ENCODE peak calls at places on chromosomes 16 and 17, in eight cellular contexts. One of them, this sample, is unnamed.

GRCh38 chr16:4696905-4697866 is 3.8 kb downstream of the NUDT16L1 start:
- DNase-seq in stimulated activated CD8-positive, alpha-beta memory T cell treated with anti-CD3 and anti-CD28 coated beads, Interleukin-4, amount 100 ng/mL, for 24 hours: no peak
- DNase-seq in stimulated activated naive CD4-positive, alpha-beta T cell: no peak
- DNase-seq in astrocyte of the cerebellum: no peak
- DNase-seq in amniotic stem cell: no peak
- DNase-seq in nucleus accumbens: no peak
- DNase-seq in non-pigmented ciliary epithelial cell: no peak
- DNase-seq in stimulated activated CD4-positive, alpha-beta T cell treated with anti-CD3 and anti-CD28 coated beads, TNF-alpha, amount 100 ng/mL, for 1 hour: no peak
- DNase-seq in this sample: no peak

GRCh38 chr17:17063546-17064122 is 21.4 kb downstream of the MPRIP start:
- DNase-seq in stimulated activated CD8-positive, alpha-beta memory T cell treated with anti-CD3 and anti-CD28 coated beads, Interleukin-4, amount 100 ng/mL, for 24 hours: no peak
- DNase-seq in stimulated activated naive CD4-positive, alpha-beta T cell: no peak
- DNase-seq in astrocyte of the cerebellum: no peak
- DNase-seq in amniotic stem cell: no peak
- DNase-seq in nucleus accumbens: peak; percentile 90
- DNase-seq in non-pigmented ciliary epithelial cell: no peak
- DNase-seq in stimulated activated CD4-positive, alpha-beta T cell treated with anti-CD3 and anti-CD28 coated beads, TNF-alpha, amount 100 ng/mL, for 1 hour: no peak
- DNase-seq in this sample: no peak

GRCh38 chr16:12536412-12536746 is 267.3 kb downstream of the CPPED1 start:
- DNase-seq in stimulated activated CD8-positive, alpha-beta memory T cell treated with anti-CD3 and anti-CD28 coated beads, Interleukin-4, amount 100 ng/mL, for 24 hours: no peak
- DNase-seq in stimulated activated naive CD4-positive, alpha-beta T cell: no peak
- DNase-seq in astrocyte of the cerebellum: no peak
- DNase-seq in amniotic stem cell: no peak
- DNase-seq in nucleus accumbens: no peak
- DNase-seq in non-pigmented ciliary epithelial cell: no peak
- DNase-seq in stimulated activated CD4-positive, alpha-beta T cell treated with anti-CD3 and anti-CD28 coated beads, TNF-alpha, amount 100 ng/mL, for 1 hour: no peak
- DNase-seq in this sample: no peak

GRCh38 chr16:88010343-88010970 is 59.2 kb downstream of the BANP start:
- DNase-seq in stimulated activated CD8-positive, alpha-beta memory T cell treated with anti-CD3 and anti-CD28 coated beads, Interleukin-4, amount 100 ng/mL, for 24 hours: no peak
- DNase-seq in stimulated activated naive CD4-positive, alpha-beta T cell: no peak
- DNase-seq in astrocyte of the cerebellum: no peak
- DNase-seq in amniotic stem cell: no peak
- DNase-seq in nucleus accumbens: no peak
- DNase-seq in non-pigmented ciliary epithelial cell: no peak
- DNase-seq in stimulated activated CD4-positive, alpha-beta T cell treated with anti-CD3 and anti-CD28 coated beads, TNF-alpha, amount 100 ng/mL, for 1 hour: no peak
- DNase-seq in this sample: no peak

GRCh38 chr17:7250655-7251329 is 742 bp downstream of the CTDNEP1 start:
- DNase-seq in stimulated activated CD8-positive, alpha-beta memory T cell treated with anti-CD3 and anti-CD28 coated beads, Interleukin-4, amount 100 ng/mL, for 24 hours: no peak
- DNase-seq in stimulated activated naive CD4-positive, alpha-beta T cell: no peak
- DNase-seq in astrocyte of the cerebellum: no peak
- DNase-seq in amniotic stem cell: no peak
- DNase-seq in nucleus accumbens: peak; percentile 20
- DNase-seq in non-pigmented ciliary epithelial cell: no peak
- DNase-seq in stimulated activated CD4-positive, alpha-beta T cell treated with anti-CD3 and anti-CD28 coated beads, TNF-alpha, amount 100 ng/mL, for 1 hour: no peak
- DNase-seq in this sample: peak; percentile 44

GRCh38 chr16:760498-761343 is at the start of gene MSLN:
- DNase-seq in stimulated activated CD8-positive, alpha-beta memory T cell treated with anti-CD3 and anti-CD28 coated beads, Interleukin-4, amount 100 ng/mL, for 24 hours: no peak
- DNase-seq in stimulated activated naive CD4-positive, alpha-beta T cell: no peak
- DNase-seq in astrocyte of the cerebellum: no peak
- DNase-seq in amniotic stem cell: no peak
- DNase-seq in nucleus accumbens: no peak
- DNase-seq in non-pigmented ciliary epithelial cell: no peak
- DNase-seq in stimulated activated CD4-positive, alpha-beta T cell treated with anti-CD3 and anti-CD28 coated beads, TNF-alpha, amount 100 ng/mL, for 1 hour: no peak
- DNase-seq in this sample: no peak

GRCh38 chr17:83178533-83179201 is 99.3 kb downstream of the METRNL start:
- DNase-seq in stimulated activated CD8-positive, alpha-beta memory T cell treated with anti-CD3 and anti-CD28 coated beads, Interleukin-4, amount 100 ng/mL, for 24 hours: no peak
- DNase-seq in stimulated activated naive CD4-positive, alpha-beta T cell: no peak
- DNase-seq in astrocyte of the cerebellum: no peak
- DNase-seq in amniotic stem cell: no peak
- DNase-seq in nucleus accumbens: no peak
- DNase-seq in non-pigmented ciliary epithelial cell: no peak
- DNase-seq in stimulated activated CD4-positive, alpha-beta T cell treated with anti-CD3 and anti-CD28 coated beads, TNF-alpha, amount 100 ng/mL, for 1 hour: no peak
- DNase-seq in this sample: no peak

GRCh38 chr16:54431041-54431996 is 144.7 kb upstream of the IRX3 start:
- DNase-seq in stimulated activated CD8-positive, alpha-beta memory T cell treated with anti-CD3 and anti-CD28 coated beads, Interleukin-4, amount 100 ng/mL, for 24 hours: no peak
- DNase-seq in stimulated activated naive CD4-positive, alpha-beta T cell: no peak
- DNase-seq in astrocyte of the cerebellum: no peak
- DNase-seq in amniotic stem cell: peak; percentile 23
- DNase-seq in nucleus accumbens: no peak
- DNase-seq in non-pigmented ciliary epithelial cell: peak; percentile 22
- DNase-seq in stimulated activated CD4-positive, alpha-beta T cell treated with anti-CD3 and anti-CD28 coated beads, TNF-alpha, amount 100 ng/mL, for 1 hour: no peak
- DNase-seq in this sample: peak; percentile 20

GRCh38 chr16:81987706-81988105 is 23.6 kb downstream of the SDR42E1 start:
- DNase-seq in stimulated activated CD8-positive, alpha-beta memory T cell treated with anti-CD3 and anti-CD28 coated beads, Interleukin-4, amount 100 ng/mL, for 24 hours: no peak
- DNase-seq in stimulated activated naive CD4-positive, alpha-beta T cell: no peak
- DNase-seq in astrocyte of the cerebellum: no peak
- DNase-seq in amniotic stem cell: no peak
- DNase-seq in nucleus accumbens: no peak
- DNase-seq in non-pigmented ciliary epithelial cell: no peak
- DNase-seq in stimulated activated CD4-positive, alpha-beta T cell treated with anti-CD3 and anti-CD28 coated beads, TNF-alpha, amount 100 ng/mL, for 1 hour: no peak
- DNase-seq in this sample: no peak

GRCh38 chr16:12601290-12601900 is 202.3 kb downstream of the CPPED1 start:
- DNase-seq in stimulated activated CD8-positive, alpha-beta memory T cell treated with anti-CD3 and anti-CD28 coated beads, Interleukin-4, amount 100 ng/mL, for 24 hours: no peak
- DNase-seq in stimulated activated naive CD4-positive, alpha-beta T cell: no peak
- DNase-seq in astrocyte of the cerebellum: no peak
- DNase-seq in amniotic stem cell: no peak
- DNase-seq in nucleus accumbens: no peak
- DNase-seq in non-pigmented ciliary epithelial cell: no peak
- DNase-seq in stimulated activated CD4-positive, alpha-beta T cell treated with anti-CD3 and anti-CD28 coated beads, TNF-alpha, amount 100 ng/mL, for 1 hour: no peak
- DNase-seq in this sample: no peak

GRCh38 chr17:77318491-77319210 is 177.9 kb downstream of the SEC14L1 start:
- DNase-seq in stimulated activated CD8-positive, alpha-beta memory T cell treated with anti-CD3 and anti-CD28 coated beads, Interleukin-4, amount 100 ng/mL, for 24 hours: no peak
- DNase-seq in stimulated activated naive CD4-positive, alpha-beta T cell: no peak
- DNase-seq in astrocyte of the cerebellum: no peak
- DNase-seq in amniotic stem cell: no peak
- DNase-seq in nucleus accumbens: no peak
- DNase-seq in non-pigmented ciliary epithelial cell: no peak
- DNase-seq in stimulated activated CD4-positive, alpha-beta T cell treated with anti-CD3 and anti-CD28 coated beads, TNF-alpha, amount 100 ng/mL, for 1 hour: no peak
- DNase-seq in this sample: no peak

GRCh38 chr17:83007504-83008475 is 71.6 kb upstream of the METRNL start:
- DNase-seq in stimulated activated CD8-positive, alpha-beta memory T cell treated with anti-CD3 and anti-CD28 coated beads, Interleukin-4, amount 100 ng/mL, for 24 hours: no peak
- DNase-seq in stimulated activated naive CD4-positive, alpha-beta T cell: no peak
- DNase-seq in astrocyte of the cerebellum: no peak
- DNase-seq in amniotic stem cell: no peak
- DNase-seq in nucleus accumbens: no peak
- DNase-seq in non-pigmented ciliary epithelial cell: no peak
- DNase-seq in stimulated activated CD4-positive, alpha-beta T cell treated with anti-CD3 and anti-CD28 coated beads, TNF-alpha, amount 100 ng/mL, for 1 hour: no peak
- DNase-seq in this sample: no peak

GRCh38 chr16:75305364-75306101 is 54.1 kb upstream of the BCAR1 start:
- DNase-seq in stimulated activated CD8-positive, alpha-beta memory T cell treated with anti-CD3 and anti-CD28 coated beads, Interleukin-4, amount 100 ng/mL, for 24 hours: peak; percentile 19
- DNase-seq in stimulated activated naive CD4-positive, alpha-beta T cell: no peak
- DNase-seq in astrocyte of the cerebellum: peak; percentile 100
- DNase-seq in amniotic stem cell: peak; percentile 99
- DNase-seq in nucleus accumbens: no peak
- DNase-seq in non-pigmented ciliary epithelial cell: peak; percentile 100
- DNase-seq in stimulated activated CD4-positive, alpha-beta T cell treated with anti-CD3 and anti-CD28 coated beads, TNF-alpha, amount 100 ng/mL, for 1 hour: no peak
- DNase-seq in this sample: peak; percentile 94

GRCh38 chr17:35259001-35259400 is 16.1 kb downstream of the SLFN5 start:
- DNase-seq in stimulated activated CD8-positive, alpha-beta memory T cell treated with anti-CD3 and anti-CD28 coated beads, Interleukin-4, amount 100 ng/mL, for 24 hours: no peak
- DNase-seq in stimulated activated naive CD4-positive, alpha-beta T cell: no peak
- DNase-seq in astrocyte of the cerebellum: no peak
- DNase-seq in amniotic stem cell: no peak
- DNase-seq in nucleus accumbens: no peak
- DNase-seq in non-pigmented ciliary epithelial cell: no peak
- DNase-seq in stimulated activated CD4-positive, alpha-beta T cell treated with anti-CD3 and anti-CD28 coated beads, TNF-alpha, amount 100 ng/mL, for 1 hour: no peak
- DNase-seq in this sample: no peak

GRCh38 chr16:72291121-72291520 is 119.2 kb upstream of the PMFBP1 start:
- DNase-seq in stimulated activated CD8-positive, alpha-beta memory T cell treated with anti-CD3 and anti-CD28 coated beads, Interleukin-4, amount 100 ng/mL, for 24 hours: no peak
- DNase-seq in stimulated activated naive CD4-positive, alpha-beta T cell: no peak
- DNase-seq in astrocyte of the cerebellum: peak; percentile 15
- DNase-seq in amniotic stem cell: no peak
- DNase-seq in nucleus accumbens: no peak
- DNase-seq in non-pigmented ciliary epithelial cell: no peak
- DNase-seq in stimulated activated CD4-positive, alpha-beta T cell treated with anti-CD3 and anti-CD28 coated beads, TNF-alpha, amount 100 ng/mL, for 1 hour: no peak
- DNase-seq in this sample: no peak

GRCh38 chr16:66204761-66205160 is 161.7 kb upstream of the CDH5 start:
- DNase-seq in stimulated activated CD8-positive, alpha-beta memory T cell treated with anti-CD3 and anti-CD28 coated beads, Interleukin-4, amount 100 ng/mL, for 24 hours: no peak
- DNase-seq in stimulated activated naive CD4-positive, alpha-beta T cell: no peak
- DNase-seq in astrocyte of the cerebellum: peak; percentile 87
- DNase-seq in amniotic stem cell: no peak
- DNase-seq in nucleus accumbens: no peak
- DNase-seq in non-pigmented ciliary epithelial cell: no peak
- DNase-seq in stimulated activated CD4-positive, alpha-beta T cell treated with anti-CD3 and anti-CD28 coated beads, TNF-alpha, amount 100 ng/mL, for 1 hour: no peak
- DNase-seq in this sample: no peak

GRCh38 chr17:46822388-46822921 is 4.0 kb upstream of the WNT3 start:
- DNase-seq in stimulated activated CD8-positive, alpha-beta memory T cell treated with anti-CD3 and anti-CD28 coated beads, Interleukin-4, amount 100 ng/mL, for 24 hours: no peak
- DNase-seq in stimulated activated naive CD4-positive, alpha-beta T cell: peak; percentile 14
- DNase-seq in astrocyte of the cerebellum: no peak
- DNase-seq in amniotic stem cell: no peak
- DNase-seq in nucleus accumbens: no peak
- DNase-seq in non-pigmented ciliary epithelial cell: no peak
- DNase-seq in stimulated activated CD4-positive, alpha-beta T cell treated with anti-CD3 and anti-CD28 coated beads, TNF-alpha, amount 100 ng/mL, for 1 hour: no peak
- DNase-seq in this sample: peak; percentile 8

GRCh38 chr16:88630941-88631340 is 7.4 kb upstream of the IL17C start:
- DNase-seq in stimulated activated CD8-positive, alpha-beta memory T cell treated with anti-CD3 and anti-CD28 coated beads, Interleukin-4, amount 100 ng/mL, for 24 hours: no peak
- DNase-seq in stimulated activated naive CD4-positive, alpha-beta T cell: no peak
- DNase-seq in astrocyte of the cerebellum: no peak
- DNase-seq in amniotic stem cell: no peak
- DNase-seq in nucleus accumbens: no peak
- DNase-seq in non-pigmented ciliary epithelial cell: no peak
- DNase-seq in stimulated activated CD4-positive, alpha-beta T cell treated with anti-CD3 and anti-CD28 coated beads, TNF-alpha, amount 100 ng/mL, for 1 hour: no peak
- DNase-seq in this sample: no peak

GRCh38 chr16:81315271-81316175 is 761 bp downstream of the GAN start:
- DNase-seq in stimulated activated CD8-positive, alpha-beta memory T cell treated with anti-CD3 and anti-CD28 coated beads, Interleukin-4, amount 100 ng/mL, for 24 hours: peak; percentile 42
- DNase-seq in stimulated activated naive CD4-positive, alpha-beta T cell: peak; percentile 16
- DNase-seq in astrocyte of the cerebellum: no peak
- DNase-seq in amniotic stem cell: no peak
- DNase-seq in nucleus accumbens: peak; percentile 18
- DNase-seq in non-pigmented ciliary epithelial cell: no peak
- DNase-seq in stimulated activated CD4-positive, alpha-beta T cell treated with anti-CD3 and anti-CD28 coated beads, TNF-alpha, amount 100 ng/mL, for 1 hour: no peak
- DNase-seq in this sample: peak; percentile 59

GRCh38 chr16:84132527-84133285 is 12.3 kb downstream of the HSDL1 start:
- DNase-seq in stimulated activated CD8-positive, alpha-beta memory T cell treated with anti-CD3 and anti-CD28 coated beads, Interleukin-4, amount 100 ng/mL, for 24 hours: no peak
- DNase-seq in stimulated activated naive CD4-positive, alpha-beta T cell: no peak
- DNase-seq in astrocyte of the cerebellum: no peak
- DNase-seq in amniotic stem cell: no peak
- DNase-seq in nucleus accumbens: no peak
- DNase-seq in non-pigmented ciliary epithelial cell: no peak
- DNase-seq in stimulated activated CD4-positive, alpha-beta T cell treated with anti-CD3 and anti-CD28 coated beads, TNF-alpha, amount 100 ng/mL, for 1 hour: no peak
- DNase-seq in this sample: peak; percentile 59

This sample was measured in OCI-M1.